ENCODE peak calls at places on chromosomes 11 and 22, in seven cellular contexts. W, X, R, Y, P, L and T are unnamed samples.
A peak's percentile ranks its signal among the peaks of the same experiment; 100 is the strongest.

GRCh38 chr22:45317551-45318167 is 7.9 kb downstream of the FAM118A start:
- DNase-seq in W (peak; percentile 61), X (peak; percentile 45), R (no peak), Y (no peak), P (peak; percentile 85), L (no peak), T (no peak)

GRCh38 chr11:95704865-95705264 is 84.7 kb downstream of the FAM76B start:
- DNase-seq in W (no peak), X (no peak), R (no peak), Y (no peak), P (no peak), L (no peak), T (no peak)

GRCh38 chr11:14506532-14506931 is 6.9 kb upstream of the COPB1 start:
- DNase-seq in W (peak; percentile 34), X (no peak), R (no peak), Y (no peak), P (no peak), L (no peak), T (no peak)

GRCh38 chr11:76623171-76623883 is 47.2 kb downstream of the LRRC32 start:
- DNase-seq in W (no peak), X (no peak), R (no peak), Y (no peak), P (peak; percentile 56), L (peak; percentile 68), T (no peak)

GRCh38 chr22:29186302-29186701 is 19.4 kb upstream of the EMID1 start:
- DNase-seq in W (no peak), X (no peak), R (no peak), Y (no peak), P (no peak), L (no peak), T (no peak)

GRCh38 chr22:35116817-35117216 is 50.9 kb downstream of the ISX start:
- DNase-seq in W (no peak), X (peak; percentile 7), R (no peak), Y (no peak), P (no peak), L (no peak), T (no peak)

GRCh38 chr11:13224324-13224723 is 53.3 kb upstream of the BMAL1 start:
- DNase-seq in W (no peak), X (no peak), R (no peak), Y (no peak), P (no peak), L (no peak), T (no peak)

GRCh38 chr11:8691601-8692000 is 9.0 kb downstream of the RPL27A start:
- DNase-seq in W (no peak), X (no peak), R (no peak), Y (no peak), P (no peak), L (no peak), T (no peak)

GRCh38 chr11:35553831-35554230 is 28.4 kb upstream of the PAMR1 start:
- DNase-seq in W (peak; percentile 95), X (no peak), R (no peak), Y (no peak), P (no peak), L (no peak), T (no peak)

GRCh38 chr11:123853038-123853437 is 32.4 kb downstream of the TMEM225 start:
- DNase-seq in W (no peak), X (no peak), R (no peak), Y (no peak), P (no peak), L (peak; percentile 31), T (no peak)

GRCh38 chr11:121909571-121909970 is 206.4 kb downstream of the BLID start:
- DNase-seq in W (no peak), X (no peak), R (no peak), Y (no peak), P (no peak), L (no peak), T (no peak)

GRCh38 chr11:123559418-123559817 is 95.0 kb downstream of the SCN3B start:
- DNase-seq in W (peak; percentile 36), X (no peak), R (no peak), Y (no peak), P (no peak), L (no peak), T (no peak)

GRCh38 chr22:27476318-27476717 is 325.2 kb downstream of the MN1 start:
- DNase-seq in W (no peak), X (no peak), R (no peak), Y (no peak), P (no peak), L (no peak), T (no peak)

GRCh38 chr11:78868563-78868962 is 293.9 kb upstream of the NARS2 start:
- DNase-seq in W (peak; percentile 5), X (no peak), R (no peak), Y (no peak), P (no peak), L (no peak), T (no peak)

GRCh38 chr11:122150484-122151124 is 34.6 kb upstream of the BLID start:
- DNase-seq in W (no peak), X (no peak), R (no peak), Y (no peak), P (no peak), L (no peak), T (no peak)

GRCh38 chr11:69138265-69138664 is 17.5 kb upstream of the SMIM38 start:
- DNase-seq in W (peak; percentile 73), X (peak; percentile 64), R (peak; percentile 54), Y (no peak), P (no peak), L (peak; percentile 34), T (no peak)

GRCh38 chr11:45319077-45319476 is 32.9 kb upstream of the SYT13 start:
- DNase-seq in W (no peak), X (no peak), R (no peak), Y (no peak), P (no peak), L (no peak), T (no peak)

GRCh38 chr22:38353142-38353629 is 36.0 kb upstream of the CSNK1E start:
- DNase-seq in W (peak; percentile 47), X (peak; percentile 81), R (peak; percentile 8), Y (peak; percentile 69), P (peak; percentile 76), L (peak; percentile 94), T (peak; percentile 80)

GRCh38 chr11:130025371-130025770 is 22.7 kb upstream of the PRDM10 start:
- DNase-seq in W (no peak), X (no peak), R (no peak), Y (no peak), P (no peak), L (no peak), T (no peak)

GRCh38 chr11:132944557-132944920 is 587.8 kb downstream of the OPCML start:
- DNase-seq in W (no peak), X (no peak), R (no peak), Y (no peak), P (no peak), L (no peak), T (peak; percentile 8)

GRCh38 chr11:132943325-132943736 is 589.0 kb downstream of the OPCML start:
- DNase-seq in W (peak; percentile 12), X (no peak), R (no peak), Y (no peak), P (no peak), L (no peak), T (no peak)

GRCh38 chr11:132941761-132942160 is 590.5 kb downstream of the OPCML start:
- DNase-seq in W (no peak), X (no peak), R (no peak), Y (no peak), P (no peak), L (no peak), T (no peak)

GRCh38 chr11:132942611-132943324 is 589.5 kb downstream of the OPCML start:
- DNase-seq in W (no peak), X (no peak), R (no peak), Y (no peak), P (no peak), L (no peak), T (peak; percentile 38)

DNA sequence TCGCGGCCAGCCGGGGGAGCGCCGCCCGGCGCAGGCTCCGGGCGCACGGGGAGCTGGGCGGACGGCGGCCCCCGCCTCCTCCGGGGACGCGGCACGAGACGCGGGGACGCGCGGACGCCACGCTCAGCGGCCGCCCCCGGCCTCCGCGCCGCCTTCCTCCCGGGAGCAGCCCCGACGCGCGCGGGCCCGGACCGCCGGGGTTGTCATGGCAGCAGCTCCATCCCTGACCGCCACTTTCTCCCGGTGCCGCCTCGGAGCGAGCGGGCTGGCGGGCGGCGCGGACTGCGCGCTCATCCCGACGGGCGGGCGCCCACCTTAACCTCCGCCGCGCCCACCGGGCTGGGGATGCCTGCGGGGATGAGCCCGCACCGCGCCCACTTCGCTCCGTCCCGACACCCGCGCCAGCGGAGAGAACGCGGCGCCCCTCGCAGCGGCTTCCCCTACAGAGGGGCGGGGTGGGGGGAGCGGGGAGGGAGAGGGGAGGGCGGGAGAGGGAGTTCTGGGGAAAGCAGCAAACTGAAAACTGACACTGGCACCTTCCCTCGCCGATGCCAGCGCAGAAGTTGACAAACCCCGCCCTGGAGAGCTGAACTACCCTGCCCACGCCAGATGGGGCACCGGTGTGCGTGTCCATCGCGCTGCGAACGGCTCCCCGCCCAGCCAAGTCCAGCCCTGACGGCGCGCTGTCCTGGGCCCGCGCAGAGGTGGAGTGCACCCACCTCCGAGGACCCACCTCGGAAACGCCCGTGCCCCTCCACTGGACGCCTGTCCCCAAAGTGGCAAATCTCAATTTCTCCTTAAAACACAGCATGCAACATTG is 588.4 kb downstream of the OPCML start:
- DNase-seq in W (no peak), X (no peak), R (no peak), Y (peak; percentile 43), P (no peak), L (peak; percentile 77), T (peak; percentile 69)
- TF ChIP-seq CTCF in W (no peak), X (no peak), R (no peak), Y (peak; percentile 21), P (no peak), L (peak; percentile 28), T (no peak)

GRCh38 chr11:15695096-15695721 is 580.5 kb downstream of the INSC start:
- DNase-seq in W (no peak), X (no peak), R (no peak), Y (no peak), P (no peak), L (no peak), T (no peak)
- TF ChIP-seq CTCF in W (no peak), X (no peak), R (no peak), Y (no peak), P (no peak), L (no peak), T (no peak)

GRCh38 chr11:46920709-46921108 is 2.4 kb upstream of the LRP4 start:
- DNase-seq in W (peak; percentile 97), X (no peak), R (no peak), Y (no peak), P (peak; percentile 88), L (no peak), T (no peak)
- TF ChIP-seq CTCF in W (no peak), X (no peak), R (no peak), Y (no peak), P (no peak), L (no peak), T (no peak)

DNA sequence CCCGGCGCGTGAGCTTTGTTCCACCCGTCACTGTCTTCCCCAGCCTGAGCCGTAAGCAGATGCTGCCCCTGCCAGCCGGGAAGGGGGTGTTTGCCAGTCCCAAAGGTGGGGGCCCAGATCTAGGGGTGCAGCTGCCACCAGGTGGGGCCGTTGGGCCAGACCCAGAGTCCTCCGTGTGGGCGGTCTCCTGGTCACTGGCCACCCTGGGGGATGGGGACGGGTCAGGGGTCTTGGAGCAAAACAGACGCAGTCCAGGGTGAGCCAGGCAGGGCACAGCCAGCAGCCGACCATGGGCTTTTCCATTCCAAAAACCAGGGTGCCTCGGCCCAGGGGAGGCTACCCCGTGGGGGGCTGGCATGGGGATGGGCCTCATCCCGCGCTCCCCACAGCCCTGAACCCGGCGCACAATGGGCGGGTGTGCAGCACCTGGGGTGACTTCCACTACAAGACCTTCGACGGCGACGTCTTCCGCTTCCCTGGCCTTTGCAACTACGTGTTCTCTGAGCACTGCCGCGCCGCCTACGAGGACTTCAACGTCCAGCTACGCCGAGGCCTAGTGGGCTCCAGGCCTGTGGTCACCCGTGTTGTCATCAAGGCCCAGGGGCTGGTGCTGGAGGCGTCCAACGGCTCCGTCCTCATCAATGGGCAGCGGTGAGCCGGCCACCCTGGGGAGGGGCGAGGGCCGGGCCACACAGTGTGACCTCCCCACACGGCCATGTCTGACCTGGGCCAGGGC is 3.5 kb downstream of the MUC5B start:
- DNase-seq in W (no peak), X (no peak), R (no peak), Y (no peak), P (no peak), L (peak; percentile 76), T (peak; percentile 38)
- TF ChIP-seq CTCF in W (peak; percentile 18), X (peak; percentile 40), R (peak; percentile 9), Y (no peak), P (no peak), L (no peak), T (no peak)